ENCODE peak calls at places on chromosomes 1 and 21, in six cellular contexts. M is GM12865, B is ascending aorta, K is psoas muscle, C is heart left ventricle, H is nephron progenitor cell. L is an unnamed sample.

GRCh38 chr21:17780539-17780938 is 38.6 kb downstream of the C21orf91 start:
- DNase-seq in M (peak), B (no peak), K (no peak), C (no peak), H (no peak), L (peak)

GRCh38 chr1:225877570-225877969 is 4.6 kb downstream of the TMEM63A start:
- DNase-seq in M (peak), B (peak), K (peak), C (peak), H (peak), L (peak)

GRCh38 chr1:193125369-193125768 is 3.5 kb downstream of the CDC73 start:
- DNase-seq in M (no peak), B (no peak), K (no peak), C (no peak), H (no peak), L (no peak)

GRCh38 chr1:226066415-226067077 is 4.0 kb downstream of the H3-3A start:
- DNase-seq in M (no peak), B (no peak), K (no peak), C (no peak), H (no peak), L (no peak)

GRCh38 chr1:113074237-113074636 is 1.2 kb downstream of the LRIG2 start:
- DNase-seq in M (peak), B (no peak), K (no peak), C (no peak), H (no peak), L (no peak)

GRCh38 chr1:246435421-246436041 is 71.5 kb downstream of the SMYD3 start:
- DNase-seq in M (no peak), B (no peak), K (no peak), C (no peak), H (no peak), L (no peak)

GRCh38 chr21:35811115-35811806 is 249.1 kb downstream of the SETD4 start:
- DNase-seq in M (no peak), B (no peak), K (no peak), C (no peak), H (no peak), L (no peak)

GRCh38 chr1:29325675-29326074 is 89.4 kb downstream of the PTPRU start:
- DNase-seq in M (no peak), B (no peak), K (no peak), C (no peak), H (no peak), L (no peak)

GRCh38 chr1:234676103-234676594 is 66.2 kb upstream of the IRF2BP2 start:
- DNase-seq in M (peak), B (peak), K (peak), C (peak), H (peak), L (peak)

GRCh38 chr1:73044241-73044640 is 761.9 kb upstream of the NEGR1 start:
- DNase-seq in M (no peak), B (no peak), K (peak), C (peak), H (no peak), L (no peak)

GRCh38 chr1:76576876-76577817 is 290.1 kb upstream of the ST6GALNAC5 start:
- DNase-seq in M (no peak), B (no peak), K (no peak), C (no peak), H (no peak), L (no peak)

GRCh38 chr1:171113377-171113776 is 22.7 kb downstream of the FMO3 start:
- DNase-seq in M (no peak), B (no peak), K (no peak), C (no peak), H (no peak), L (no peak)

GRCh38 chr1:61090546-61090945 is 8.2 kb downstream of the NFIA start:
- DNase-seq in M (no peak), B (no peak), K (no peak), C (no peak), H (no peak), L (no peak)

GRCh38 chr21:40736145-40736544 is 110.8 kb downstream of the DSCAM start:
- DNase-seq in M (no peak), B (no peak), K (no peak), C (no peak), H (no peak), L (no peak)

GRCh38 chr1:50742523-50742922 is 217.5 kb downstream of the FAF1 start:
- DNase-seq in M (no peak), B (no peak), K (no peak), C (no peak), H (no peak), L (no peak)

GRCh38 chr1:23742670-23743286 is 493 bp upstream of the ELOA start:
- DNase-seq in M (no peak), B (no peak), K (peak), C (peak), H (no peak), L (peak)

GRCh38 chr1:156675715-156676311 is 1.4 kb downstream of the NES start:
- DNase-seq in M (no peak), B (no peak), K (no peak), C (no peak), H (peak), L (no peak)

GRCh38 chr1:226129230-226129629 is 57.3 kb downstream of the ACBD3 start:
- DNase-seq in M (no peak), B (no peak), K (no peak), C (no peak), H (no peak), L (no peak)

GRCh38 chr1:184289825-184290550 is 96.8 kb upstream of the C1orf21 start:
- DNase-seq in M (peak), B (no peak), K (no peak), C (no peak), H (no peak), L (peak)

GRCh38 chr21:16755061-16755460 is 757.8 kb upstream of the CXADR start:
- DNase-seq in M (no peak), B (no peak), K (no peak), C (no peak), H (no peak), L (no peak)

GRCh38 chr1:230600111-230601000 is 41.9 kb upstream of the COG2 start:
- DNase-seq in M (no peak), B (no peak), K (no peak), C (no peak), H (no peak), L (no peak)

GRCh38 chr1:27001570-27002360 is 8.3 kb downstream of the TRNP1 start:
- DNase-seq in M (peak), B (no peak), K (peak), C (peak), H (peak), L (no peak)

GRCh38 chr1:84957956-84958355 is 39.0 kb downstream of the MCOLN2 start:
- DNase-seq in M (no peak), B (no peak), K (no peak), C (no peak), H (no peak), L (no peak)

GRCh38 chr21:38924954-38925353 is 119.2 kb downstream of the ETS2 start:
- DNase-seq in M (no peak), B (no peak), K (no peak), C (no peak), H (no peak), L (no peak)

GRCh38 chr21:38918629-38919346 is 113.1 kb downstream of the ETS2 start:
- DNase-seq in M (no peak), B (no peak), K (no peak), C (no peak), H (no peak), L (no peak)

GRCh38 chr21:38922474-38922873 is 116.7 kb downstream of the ETS2 start:
- DNase-seq in M (no peak), B (no peak), K (no peak), C (no peak), H (no peak), L (no peak)

GRCh38 chr21:38920631-38921398 is 115.1 kb downstream of the ETS2 start:
- DNase-seq in M (no peak), B (no peak), K (no peak), C (no peak), H (no peak), L (no peak)

DNA sequence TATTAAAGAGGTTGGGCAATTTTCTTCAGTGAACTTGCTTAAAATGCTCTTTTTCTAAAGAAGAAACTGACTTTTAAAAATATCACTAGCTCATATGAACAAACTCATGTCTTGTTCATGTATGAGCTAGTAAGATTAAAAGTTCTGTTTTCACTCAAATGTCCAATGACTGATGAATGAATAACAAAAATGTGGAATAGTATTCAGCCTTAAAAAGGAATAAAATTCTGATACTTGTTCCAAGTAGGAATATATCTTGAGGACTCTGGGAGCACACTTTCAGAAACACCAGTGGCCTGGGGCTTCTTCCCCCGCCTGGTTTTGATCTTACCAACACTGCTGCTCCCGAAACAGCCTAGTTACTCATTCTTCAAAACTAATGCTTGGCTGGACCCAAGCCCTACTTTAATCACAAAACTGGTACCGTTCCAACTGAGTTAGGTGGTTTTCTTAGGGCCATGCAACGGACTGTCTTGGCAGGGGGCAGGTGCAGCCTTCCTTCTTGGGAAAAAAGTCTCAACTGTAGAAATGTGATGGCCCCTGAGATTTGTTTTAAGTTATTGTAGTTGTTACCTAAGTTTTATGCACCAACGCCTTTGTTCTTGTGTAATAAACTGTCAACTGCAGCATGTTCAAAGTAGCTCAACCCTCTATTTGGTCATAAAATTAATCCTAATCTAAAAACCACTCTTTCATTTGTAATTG is 115.9 kb downstream of the ETS2 start:
- DNase-seq in M (no peak), B (no peak), K (no peak), C (no peak), H (no peak), L (no peak)
- TF ChIP-seq CTCF in M (no peak), B (no peak), K (no peak), C (no peak), H (no peak), L (no peak)

GRCh38 chr1:207897188-207897587 is 13.7 kb downstream of the CD34 start:
- DNase-seq in M (no peak), B (no peak), K (no peak), C (no peak), H (no peak), L (no peak)
- TF ChIP-seq CTCF in M (no peak), B (peak), K (peak), C (peak), H (no peak), L (no peak)

GRCh38 chr1:228986093-228986904 is 251.0 kb downstream of the RHOU start:
- DNase-seq in M (no peak), B (peak), K (peak), C (peak), H (no peak), L (no peak)
- TF ChIP-seq CTCF in M (no peak), B (no peak), K (no peak), C (no peak), H (no peak), L (no peak)

DNA sequence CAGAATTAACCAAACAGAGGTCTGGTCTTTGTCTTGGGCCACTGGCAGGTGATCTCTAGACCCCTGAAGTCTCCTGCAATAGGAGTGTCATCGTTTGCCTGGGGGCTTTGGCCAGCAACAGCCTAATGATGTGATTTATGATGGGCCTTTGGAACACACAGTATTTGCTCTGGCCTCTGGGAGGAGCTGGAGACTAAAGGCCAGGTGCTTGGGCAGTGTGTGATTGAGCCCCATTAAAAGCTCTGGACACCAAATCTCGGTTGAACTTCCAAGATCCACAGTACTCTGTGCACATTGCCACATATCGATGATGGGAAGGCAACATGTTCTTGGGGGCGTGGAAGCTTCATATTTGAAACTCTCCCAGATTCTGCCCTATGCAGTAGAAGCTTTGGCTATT is 32.0 kb upstream of the TLR5 start:
- DNase-seq in M (no peak), B (no peak), K (no peak), C (no peak), H (peak), L (no peak)
- TF ChIP-seq CTCF in M (no peak), B (no peak), K (peak), C (peak), H (peak), L (no peak)

L was measured in activated CD8-positive, alpha-beta T cell treated with anti-CD3 and anti-CD28 coated beads for 36 hours.